ENCODE peak calls at places on chromosomes 4 and X, in six cellular contexts. B, Y, G, D, L and I are unnamed samples.

GRCh38 chr4:77358315-77358928 is 201.4 kb downstream of the CCNG2 start:
- DNase-seq in B (no peak), Y (no peak), G (no peak), D (peak), L (peak), I (no peak)

GRCh38 chr4:110614173-110614948 is 8.5 kb downstream of the PITX2 start:
- DNase-seq in B (no peak), Y (no peak), G (no peak), D (no peak), L (no peak), I (no peak)

GRCh38 chrX:771536-771935 is 140.9 kb downstream of the SHOX start:
- DNase-seq in B (no peak), Y (no peak), G (no peak), D (no peak), L (no peak), I (no peak)

GRCh38 chr4:47954679-47955078 is 40.3 kb upstream of the NFXL1 start:
- DNase-seq in B (no peak), Y (no peak), G (no peak), D (no peak), L (no peak), I (no peak)

GRCh38 chr4:158094413-158095110 is 78.3 kb downstream of the GASK1B start:
- DNase-seq in B (no peak), Y (no peak), G (no peak), D (peak), L (peak), I (no peak)

GRCh38 chrX:16268206-16268605 is 100.9 kb downstream of the MAGEB17 start:
- DNase-seq in B (no peak), Y (no peak), G (no peak), D (no peak), L (no peak), I (no peak)

GRCh38 chr4:118732591-118733330 is 47.6 kb downstream of the METTL14 start:
- DNase-seq in B (no peak), Y (no peak), G (no peak), D (peak), L (peak), I (no peak)

GRCh38 chrX:15838017-15838416 is 16.6 kb downstream of the AP1S2 start:
- DNase-seq in B (no peak), Y (no peak), G (no peak), D (no peak), L (no peak), I (no peak)

GRCh38 chrX:43605351-43605750 is 50.7 kb upstream of the MAOA start:
- DNase-seq in B (no peak), Y (no peak), G (no peak), D (no peak), L (no peak), I (no peak)

GRCh38 chr4:185587444-185588161 is 52.3 kb upstream of the PDLIM3 start:
- DNase-seq in B (no peak), Y (peak), G (peak), D (no peak), L (peak), I (no peak)

GRCh38 chrX:130413415-130413814 is 11.6 kb downstream of the RBMX2 start:
- DNase-seq in B (no peak), Y (no peak), G (no peak), D (no peak), L (peak), I (no peak)

GRCh38 chr4:20251796-20252655 is at the start of gene SLIT2:
- DNase-seq in B (peak), Y (no peak), G (no peak), D (peak), L (peak), I (peak)

GRCh38 chrX:38929966-38930421 is 128.7 kb downstream of the MID1IP1 start:
- DNase-seq in B (no peak), Y (no peak), G (no peak), D (peak), L (peak), I (no peak)